ENCODE peak calls at places on chromosome 14, in eight cellular contexts. A is IMR-90, N is heart left ventricle, U is MCF 10A, X is uterus, G is body of pancreas, J is endothelial cell, W is RWPE1. V is an unnamed sample.

GRCh38 chr14:73344304-73344703 is 107.0 kb downstream of the PAPLN start:
- DNase-seq in X (no peak), A (peak; percentile 26), W (no peak), G (no peak), N (no peak), J (no peak), U (no peak), V (peak; percentile 12)

GRCh38 chr14:26255213-26255612 is 342.6 kb downstream of the NOVA1 start:
- DNase-seq in U (peak; percentile 8), W (peak; percentile 1), J (no peak), G (no peak), A (peak; percentile 31), N (no peak), X (no peak), V (peak; percentile 70)

GRCh38 chr14:84399296-84399910 is 1130.5 kb upstream of the FLRT2 start:
- DNase-seq in X (no peak), N (no peak), J (no peak), A (no peak), W (no peak), U (no peak), G (no peak), V (no peak)

GRCh38 chr14:36582011-36582873 is at the start of gene NKX2-8:
- DNase-seq in X (no peak), J (peak; percentile 16), A (no peak), N (no peak), W (peak; percentile 45), U (peak; percentile 36), G (peak; percentile 37), V (no peak)

GRCh38 chr14:33957299-33957698 is 6.4 kb upstream of the EGLN3 start:
- DNase-seq in N (no peak), W (no peak), U (no peak), G (no peak), J (no peak), A (no peak), X (no peak), V (no peak)

GRCh38 chr14:38848243-38848642 is 254.8 kb downstream of the SEC23A start:
- DNase-seq in N (no peak), U (no peak), W (no peak), J (no peak), A (no peak), G (no peak), X (no peak), V (no peak)

GRCh38 chr14:100292776-100293461 is 13.3 kb downstream of the SLC25A29 start:
- DNase-seq in U (no peak), W (no peak), A (no peak), G (peak; percentile 2), X (peak; percentile 11), N (no peak), J (no peak), V (no peak)

GRCh38 chr14:43754838-43755237 is 752.2 kb downstream of the FSCB start:
- DNase-seq in J (no peak), X (no peak), A (no peak), G (no peak), N (no peak), U (no peak), W (no peak), V (no peak)

GRCh38 chr14:32104803-32105202 is 27.7 kb downstream of the ARHGAP5 start:
- DNase-seq in W (no peak), J (no peak), U (no peak), A (no peak), G (no peak), N (no peak), X (no peak), V (no peak)
- TF ChIP-seq CTCF in W (no peak), J (no peak), U (no peak), A (no peak), G (no peak), N (no peak), X (no peak), V (no peak)

GRCh38 chr14:77653473-77653872 is 37.0 kb upstream of the SPTLC2 start:
- DNase-seq in X (no peak), J (no peak), N (no peak), G (no peak), U (no peak), W (no peak), A (no peak), V (no peak)
- TF ChIP-seq CTCF in X (no peak), J (peak; percentile 31), N (no peak), G (no peak), U (no peak), W (no peak), A (peak; percentile 17), V (peak; percentile 40)

DNA sequence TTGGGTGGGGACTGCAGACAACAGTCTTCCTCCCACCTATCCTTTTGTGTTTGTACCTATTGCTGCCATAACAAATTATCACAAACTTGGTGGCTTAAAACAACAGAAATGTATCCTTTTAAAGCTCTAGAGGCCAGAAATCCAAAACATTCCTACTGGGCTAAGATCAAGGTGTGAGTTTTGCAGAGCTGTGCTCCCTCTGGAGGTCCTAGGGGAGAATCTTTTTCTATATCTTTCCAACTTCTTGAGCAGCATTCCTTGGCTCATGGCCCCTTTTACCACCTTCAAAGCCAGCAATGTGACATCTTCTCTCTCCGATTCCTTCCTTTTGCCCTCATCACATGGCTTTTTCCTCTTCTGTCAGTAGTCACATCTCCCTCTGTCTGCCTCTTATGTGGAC is 190.6 kb downstream of the TTC8 start:
- DNase-seq in N (no peak), U (peak; percentile 25), J (no peak), A (no peak), X (no peak), W (no peak), G (no peak), V (peak; percentile 30)
- TF ChIP-seq CTCF in N (no peak), U (no peak), J (no peak), A (peak; percentile 21), X (no peak), W (no peak), G (no peak), V (peak; percentile 36)

DNA sequence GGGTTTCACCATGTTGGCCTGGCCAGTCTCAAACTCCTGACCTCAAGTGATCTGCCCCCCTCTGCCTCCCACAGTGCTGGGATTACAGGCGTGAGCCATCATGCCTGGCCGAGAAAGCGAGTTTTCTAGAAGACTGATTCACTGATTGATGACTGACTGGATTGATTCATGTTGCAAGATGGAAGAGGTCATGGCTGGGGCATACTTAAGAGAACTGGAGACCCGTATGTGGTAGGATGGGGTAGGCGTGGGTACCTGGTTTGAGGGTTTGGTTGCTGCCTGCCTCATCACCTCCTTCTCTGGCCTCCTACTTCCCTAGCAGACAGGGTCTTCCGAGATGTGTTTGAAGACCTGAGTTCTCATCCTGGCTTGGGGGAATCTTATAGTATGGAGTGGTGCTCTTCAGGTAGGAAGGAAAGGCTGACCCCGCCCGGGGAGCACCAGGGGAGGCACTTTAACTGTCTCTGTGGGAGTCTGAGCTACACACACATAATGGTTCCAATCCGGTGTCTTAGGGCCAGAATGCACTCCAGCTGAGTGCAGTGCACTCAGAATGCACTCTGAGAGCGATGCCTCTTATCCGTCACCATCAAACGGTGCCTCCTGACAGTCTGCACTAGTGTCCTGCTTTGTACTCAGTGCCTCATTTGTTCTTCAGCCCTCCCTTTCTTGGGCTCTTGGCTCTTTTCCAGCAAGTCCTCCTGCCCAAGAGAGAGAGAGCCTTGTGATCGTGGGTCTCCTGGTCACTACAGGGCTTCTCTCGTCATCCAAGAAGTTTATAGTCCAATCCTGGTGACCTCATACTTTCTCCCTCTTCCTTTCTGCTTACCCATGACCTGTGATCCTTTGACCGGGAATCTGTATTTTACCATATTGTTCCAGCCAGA is 19.7 kb downstream of the PLEKHG3 start:
- DNase-seq in G (peak; percentile 18), W (no peak), N (peak; percentile 32), J (no peak), X (no peak), A (no peak), U (no peak), V (no peak)
- TF ChIP-seq CTCF in G (no peak), W (no peak), N (no peak), J (no peak), X (no peak), A (no peak), U (no peak), V (no peak)

DNA sequence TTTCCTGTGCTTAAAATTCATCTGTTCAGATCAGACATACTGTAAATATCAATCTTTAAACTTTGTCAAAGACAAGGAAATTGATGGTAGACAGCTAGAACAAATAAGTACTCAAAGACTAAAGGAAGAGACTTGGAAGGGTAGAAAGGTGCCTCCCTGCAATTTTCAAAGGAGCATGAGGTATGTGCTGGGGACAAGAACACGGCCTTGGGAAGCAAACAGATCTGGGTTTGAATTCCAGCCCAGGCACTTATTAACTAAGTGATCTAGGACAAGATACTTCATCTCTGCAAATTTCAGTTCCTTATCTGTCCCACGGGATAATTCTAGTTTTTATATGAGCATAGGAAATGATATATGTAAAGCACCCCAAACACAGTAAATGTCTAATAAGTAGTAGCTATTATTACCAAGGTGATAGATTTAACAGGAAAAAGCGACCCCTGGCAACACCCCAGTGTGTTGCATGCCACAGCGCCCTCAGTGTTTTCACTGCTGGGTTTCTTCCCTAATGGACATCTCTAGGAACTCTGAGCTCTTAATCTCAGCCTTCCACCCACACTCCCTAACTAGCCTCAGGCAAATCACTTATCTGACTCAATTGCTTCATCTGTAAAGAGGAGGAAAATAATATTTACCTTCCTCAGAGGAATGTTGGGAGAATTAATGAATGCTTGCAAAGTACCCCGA is 44.7 kb upstream of the BMP4 start:
- DNase-seq in N (no peak), G (peak; percentile 7), W (no peak), A (no peak), U (peak; percentile 6), X (no peak), J (no peak), V (no peak)
- TF ChIP-seq CTCF in N (no peak), G (no peak), W (no peak), A (no peak), U (no peak), X (no peak), J (no peak), V (no peak)

GRCh38 chr14:90815817-90816662 is at the start of gene TTC7B:
- DNase-seq in X (peak; percentile 44), U (peak; percentile 18), W (peak; percentile 80), J (peak; percentile 84), N (peak; percentile 52), A (peak; percentile 24), G (peak; percentile 63), V (peak; percentile 15)

GRCh38 chr14:90815567-90815816 is 738 bp downstream of the TTC7B start:
- DNase-seq in J (no peak), U (no peak), G (no peak), N (no peak), X (no peak), A (no peak), W (no peak), V (peak; percentile 11)

GRCh38 chr14:90814806-90815566 is 1.2 kb downstream of the TTC7B start:
- DNase-seq in A (no peak), W (no peak), J (no peak), G (peak; percentile 23), U (no peak), N (no peak), X (no peak), V (no peak)

GRCh38 chr14:90818715-90819114 is 2.5 kb upstream of the TTC7B start:
- DNase-seq in N (no peak), A (no peak), G (no peak), J (no peak), W (no peak), X (no peak), U (no peak), V (no peak)

GRCh38 chr14:90816686-90817436 is 631 bp upstream of the TTC7B start:
- DNase-seq in J (no peak), X (no peak), W (no peak), A (no peak), G (no peak), N (no peak), U (no peak), V (no peak)
- TF ChIP-seq CTCF in J (no peak), X (peak; percentile 3), W (peak; percentile 18), A (no peak), G (no peak), N (peak; percentile 10), U (no peak), V (no peak)